ENCODE peak calls at places on chromosomes 1 and 21, in seven cellular contexts. S, N, Y, F, R, E and U are unnamed samples.

GRCh38 chr1:40478276-40478675 is 1.2 kb downstream of the ZFP69 start:
- DNase-seq in S (no peak), N (no peak), Y (no peak), F (no peak), R (no peak), E (no peak), U (no peak)

GRCh38 chr1:165695011-165695410 is 3.4 kb downstream of the ALDH9A1 start:
- DNase-seq in S (no peak), N (no peak), Y (no peak), F (no peak), R (no peak), E (no peak), U (no peak)

GRCh38 chr1:32684167-32684811 is 18.3 kb downstream of the SYNC start:
- DNase-seq in S (peak; percentile 40), N (no peak), Y (peak; percentile 31), F (no peak), R (no peak), E (no peak), U (no peak)

GRCh38 chr21:38800924-38801744 is 4.6 kb upstream of the ETS2 start:
- DNase-seq in S (no peak), N (no peak), Y (no peak), F (no peak), R (no peak), E (no peak), U (no peak)

GRCh38 chr1:35030338-35031102 is 1.2 kb downstream of the ZMYM6 start:
- DNase-seq in S (no peak), N (no peak), Y (no peak), F (no peak), R (no peak), E (no peak), U (no peak)

GRCh38 chr21:43864313-43864805 is 664 bp upstream of the AGPAT3 start:
- DNase-seq in S (no peak), N (peak; percentile 79), Y (no peak), F (no peak), R (peak; percentile 68), E (peak; percentile 14), U (peak; percentile 11)

GRCh38 chr21:43294194-43294902 is 125.5 kb downstream of the CRYAA start:
- DNase-seq in S (no peak), N (no peak), Y (no peak), F (no peak), R (no peak), E (no peak), U (no peak)

GRCh38 chr1:55057956-55058298 is 18.6 kb downstream of the PCSK9 start:
- DNase-seq in S (no peak), N (no peak), Y (no peak), F (no peak), R (no peak), E (no peak), U (no peak)

GRCh38 chr1:177780096-177780700 is 189.7 kb downstream of the SEC16B start:
- DNase-seq in S (no peak), N (no peak), Y (peak; percentile 18), F (peak; percentile 45), R (peak; percentile 23), E (no peak), U (no peak)

GRCh38 chr1:209879539-209879938 is 51.8 kb downstream of the UTP25 start:
- DNase-seq in S (no peak), N (no peak), Y (no peak), F (no peak), R (peak; percentile 51), E (no peak), U (no peak)

GRCh38 chr1:155652951-155653350 is 35.6 kb downstream of the YY1AP1 start:
- DNase-seq in S (no peak), N (no peak), Y (no peak), F (no peak), R (no peak), E (no peak), U (no peak)

GRCh38 chr1:156232222-156232621 is 9.8 kb upstream of the BGLAP start:
- DNase-seq in S (no peak), N (no peak), Y (no peak), F (no peak), R (no peak), E (no peak), U (no peak)

GRCh38 chr1:212545941-212546638 is 62.5 kb upstream of the ATF3 start:
- DNase-seq in S (no peak), N (no peak), Y (no peak), F (no peak), R (no peak), E (no peak), U (no peak)

GRCh38 chr1:89938171-89939055 is 56.5 kb upstream of the ZNF326 start:
- DNase-seq in S (no peak), N (no peak), Y (no peak), F (no peak), R (no peak), E (no peak), U (no peak)

GRCh38 chr1:150164769-150165168 is 15.1 kb downstream of the PLEKHO1 start:
- DNase-seq in S (no peak), N (no peak), Y (no peak), F (no peak), R (no peak), E (no peak), U (no peak)

GRCh38 chr21:37044643-37045042 is 28.2 kb downstream of the PIGP start:
- DNase-seq in S (no peak), N (no peak), Y (no peak), F (no peak), R (no peak), E (no peak), U (no peak)

GRCh38 chr1:177302365-177303044 is 131.7 kb downstream of the BRINP2 start:
- DNase-seq in S (no peak), N (peak; percentile 53), Y (no peak), F (no peak), R (no peak), E (no peak), U (no peak)

GRCh38 chr21:25313891-25314646 is 293.2 kb downstream of the MRPL39 start:
- DNase-seq in S (no peak), N (no peak), Y (no peak), F (no peak), R (no peak), E (no peak), U (no peak)

GRCh38 chr1:98860314-98860713 is 144.3 kb downstream of the PLPPR5 start:
- DNase-seq in S (no peak), N (no peak), Y (no peak), F (no peak), R (no peak), E (no peak), U (no peak)

GRCh38 chr1:205448540-205449253 is 7.1 kb downstream of the BLACAT1 start:
- DNase-seq in S (no peak), N (no peak), Y (no peak), F (no peak), R (peak; percentile 53), E (no peak), U (no peak)

GRCh38 chr1:228175316-228176023 is 9.9 kb downstream of the IBA57 start:
- DNase-seq in S (no peak), N (no peak), Y (peak; percentile 15), F (no peak), R (no peak), E (no peak), U (no peak)

GRCh38 chr1:208213786-208214185 is 30.4 kb downstream of the PLXNA2 start:
- DNase-seq in S (no peak), N (no peak), Y (no peak), F (no peak), R (no peak), E (no peak), U (no peak)

GRCh38 chr1:109397451-109398342 is at the start of gene SORT1:
- DNase-seq in S (peak; percentile 71), N (peak; percentile 90), Y (peak; percentile 84), F (no peak), R (peak; percentile 85), E (peak; percentile 36), U (peak; percentile 27)

GRCh38 chr1:160354388-160354985 is 11.3 kb downstream of the NCSTN start:
- DNase-seq in S (no peak), N (no peak), Y (no peak), F (no peak), R (peak; percentile 53), E (no peak), U (no peak)